ENCODE peak calls at places on chromosomes 2 and 18, in ten cellular contexts. One of them, this sample, is unnamed.

GRCh38 chr2:155600296-155600695 is 732.2 kb downstream of the NR4A2 start:
- DNase-seq in aorta: no peak
- DNase-seq in tibial artery: no peak
- DNase-seq in body of pancreas: no peak
- DNase-seq in left ventricle myocardium inferior: no peak
- DNase-seq in endothelial cell of umbilical vein: no peak
- DNase-seq in adipocyte: no peak
- DNase-seq in CD8-positive, alpha-beta T cell: no peak
- DNase-seq in naive thymus-derived CD4-positive, alpha-beta T cell: no peak
- DNase-seq in adrenal gland: no peak
- DNase-seq in this sample: no peak

GRCh38 chr2:48586433-48586832 is 31.2 kb upstream of the GTF2A1L start:
- DNase-seq in aorta: no peak
- DNase-seq in tibial artery: no peak
- DNase-seq in body of pancreas: no peak
- DNase-seq in left ventricle myocardium inferior: no peak
- DNase-seq in endothelial cell of umbilical vein: no peak
- DNase-seq in adipocyte: no peak
- DNase-seq in CD8-positive, alpha-beta T cell: no peak
- DNase-seq in naive thymus-derived CD4-positive, alpha-beta T cell: no peak
- DNase-seq in adrenal gland: no peak
- DNase-seq in this sample: no peak

GRCh38 chr2:187519419-187520120 is 34.7 kb downstream of the TFPI start:
- DNase-seq in aorta: no peak
- DNase-seq in tibial artery: no peak
- DNase-seq in body of pancreas: no peak
- DNase-seq in left ventricle myocardium inferior: no peak
- DNase-seq in endothelial cell of umbilical vein: no peak
- DNase-seq in adipocyte: no peak
- DNase-seq in CD8-positive, alpha-beta T cell: no peak
- DNase-seq in naive thymus-derived CD4-positive, alpha-beta T cell: no peak
- DNase-seq in adrenal gland: no peak
- DNase-seq in this sample: no peak

GRCh38 chr18:44096016-44096415 is 584.7 kb upstream of the SETBP1 start:
- DNase-seq in aorta: no peak
- DNase-seq in tibial artery: no peak
- DNase-seq in body of pancreas: no peak
- DNase-seq in left ventricle myocardium inferior: no peak
- DNase-seq in endothelial cell of umbilical vein: peak; percentile 37
- DNase-seq in adipocyte: no peak
- DNase-seq in CD8-positive, alpha-beta T cell: no peak
- DNase-seq in naive thymus-derived CD4-positive, alpha-beta T cell: no peak
- DNase-seq in adrenal gland: no peak
- DNase-seq in this sample: peak; percentile 7

GRCh38 chr2:20225294-20226151 is 593 bp upstream of the SDC1 start:
- DNase-seq in aorta: peak; percentile 79
- DNase-seq in tibial artery: peak; percentile 21
- DNase-seq in body of pancreas: peak; percentile 73
- DNase-seq in left ventricle myocardium inferior: peak; percentile 32
- DNase-seq in endothelial cell of umbilical vein: peak; percentile 60
- DNase-seq in adipocyte: peak; percentile 77
- DNase-seq in CD8-positive, alpha-beta T cell: no peak
- DNase-seq in naive thymus-derived CD4-positive, alpha-beta T cell: peak; percentile 58
- DNase-seq in adrenal gland: peak; percentile 74
- DNase-seq in this sample: peak; percentile 64

GRCh38 chr2:71326968-71327367 is 4.6 kb upstream of the ZNF638 start:
- DNase-seq in aorta: no peak
- DNase-seq in tibial artery: no peak
- DNase-seq in body of pancreas: no peak
- DNase-seq in left ventricle myocardium inferior: no peak
- DNase-seq in endothelial cell of umbilical vein: no peak
- DNase-seq in adipocyte: no peak
- DNase-seq in CD8-positive, alpha-beta T cell: no peak
- DNase-seq in naive thymus-derived CD4-positive, alpha-beta T cell: no peak
- DNase-seq in adrenal gland: no peak
- DNase-seq in this sample: no peak

GRCh38 chr2:109139002-109139401 is 10.0 kb downstream of the SH3RF3 start:
- DNase-seq in aorta: no peak
- DNase-seq in tibial artery: no peak
- DNase-seq in body of pancreas: no peak
- DNase-seq in left ventricle myocardium inferior: no peak
- DNase-seq in endothelial cell of umbilical vein: no peak
- DNase-seq in adipocyte: peak; percentile 53
- DNase-seq in CD8-positive, alpha-beta T cell: no peak
- DNase-seq in naive thymus-derived CD4-positive, alpha-beta T cell: no peak
- DNase-seq in adrenal gland: no peak
- DNase-seq in this sample: no peak

GRCh38 chr2:169285528-169285927 is 76.8 kb downstream of the LRP2 start:
- DNase-seq in aorta: no peak
- DNase-seq in tibial artery: no peak
- DNase-seq in body of pancreas: no peak
- DNase-seq in left ventricle myocardium inferior: no peak
- DNase-seq in endothelial cell of umbilical vein: no peak
- DNase-seq in adipocyte: no peak
- DNase-seq in CD8-positive, alpha-beta T cell: no peak
- DNase-seq in naive thymus-derived CD4-positive, alpha-beta T cell: no peak
- DNase-seq in adrenal gland: no peak
- DNase-seq in this sample: no peak

GRCh38 chr2:128306081-128306930 is 12.4 kb downstream of the HS6ST1 start:
- DNase-seq in aorta: peak; percentile 79
- DNase-seq in tibial artery: no peak
- DNase-seq in body of pancreas: peak; percentile 62
- DNase-seq in left ventricle myocardium inferior: peak; percentile 59
- DNase-seq in endothelial cell of umbilical vein: no peak
- DNase-seq in adipocyte: peak; percentile 69
- DNase-seq in CD8-positive, alpha-beta T cell: no peak
- DNase-seq in naive thymus-derived CD4-positive, alpha-beta T cell: no peak
- DNase-seq in adrenal gland: peak; percentile 51
- DNase-seq in this sample: peak; percentile 91

GRCh38 chr2:8267721-8268120 is 414.1 kb upstream of the ID2 start:
- DNase-seq in aorta: no peak
- DNase-seq in tibial artery: no peak
- DNase-seq in body of pancreas: no peak
- DNase-seq in left ventricle myocardium inferior: no peak
- DNase-seq in endothelial cell of umbilical vein: no peak
- DNase-seq in adipocyte: no peak
- DNase-seq in CD8-positive, alpha-beta T cell: no peak
- DNase-seq in naive thymus-derived CD4-positive, alpha-beta T cell: no peak
- DNase-seq in adrenal gland: no peak
- DNase-seq in this sample: no peak

GRCh38 chr2:71609441-71609840 is 156.1 kb downstream of the DYSF start:
- DNase-seq in aorta: peak; percentile 16
- DNase-seq in tibial artery: no peak
- DNase-seq in body of pancreas: peak; percentile 1
- DNase-seq in left ventricle myocardium inferior: no peak
- DNase-seq in endothelial cell of umbilical vein: no peak
- DNase-seq in adipocyte: peak; percentile 59
- DNase-seq in CD8-positive, alpha-beta T cell: no peak
- DNase-seq in naive thymus-derived CD4-positive, alpha-beta T cell: peak; percentile 7
- DNase-seq in adrenal gland: peak; percentile 58
- DNase-seq in this sample: peak; percentile 77

GRCh38 chr2:54573532-54573915 is 117.4 kb downstream of the SPTBN1 start:
- DNase-seq in aorta: no peak
- DNase-seq in tibial artery: no peak
- DNase-seq in body of pancreas: no peak
- DNase-seq in left ventricle myocardium inferior: no peak
- DNase-seq in endothelial cell of umbilical vein: no peak
- DNase-seq in adipocyte: no peak
- DNase-seq in CD8-positive, alpha-beta T cell: no peak
- DNase-seq in naive thymus-derived CD4-positive, alpha-beta T cell: no peak
- DNase-seq in adrenal gland: no peak
- DNase-seq in this sample: no peak

GRCh38 chr2:163682695-163683094 is 53.1 kb downstream of the FIGN start:
- DNase-seq in aorta: no peak
- DNase-seq in tibial artery: no peak
- DNase-seq in body of pancreas: no peak
- DNase-seq in left ventricle myocardium inferior: no peak
- DNase-seq in endothelial cell of umbilical vein: peak; percentile 66
- DNase-seq in adipocyte: peak; percentile 44
- DNase-seq in CD8-positive, alpha-beta T cell: no peak
- DNase-seq in naive thymus-derived CD4-positive, alpha-beta T cell: no peak
- DNase-seq in adrenal gland: no peak
- DNase-seq in this sample: peak; percentile 71

GRCh38 chr2:174247474-174248186 is 702 bp downstream of the OLA1 start:
- DNase-seq in aorta: no peak
- DNase-seq in tibial artery: no peak
- DNase-seq in body of pancreas: peak; percentile 49
- DNase-seq in left ventricle myocardium inferior: no peak
- DNase-seq in endothelial cell of umbilical vein: peak; percentile 11
- DNase-seq in adipocyte: no peak
- DNase-seq in CD8-positive, alpha-beta T cell: no peak
- DNase-seq in naive thymus-derived CD4-positive, alpha-beta T cell: no peak
- DNase-seq in adrenal gland: peak; percentile 47
- DNase-seq in this sample: peak; percentile 49

GRCh38 chr2:174240097-174240496 is 8.2 kb downstream of the OLA1 start:
- DNase-seq in aorta: no peak
- DNase-seq in tibial artery: no peak
- DNase-seq in body of pancreas: no peak
- DNase-seq in left ventricle myocardium inferior: no peak
- DNase-seq in endothelial cell of umbilical vein: no peak
- DNase-seq in adipocyte: no peak
- DNase-seq in CD8-positive, alpha-beta T cell: no peak
- DNase-seq in naive thymus-derived CD4-positive, alpha-beta T cell: no peak
- DNase-seq in adrenal gland: no peak
- DNase-seq in this sample: no peak

GRCh38 chr2:174245065-174245464 is 3.3 kb downstream of the OLA1 start:
- DNase-seq in aorta: no peak
- DNase-seq in tibial artery: no peak
- DNase-seq in body of pancreas: no peak
- DNase-seq in left ventricle myocardium inferior: no peak
- DNase-seq in endothelial cell of umbilical vein: no peak
- DNase-seq in adipocyte: no peak
- DNase-seq in CD8-positive, alpha-beta T cell: no peak
- DNase-seq in naive thymus-derived CD4-positive, alpha-beta T cell: no peak
- DNase-seq in adrenal gland: no peak
- DNase-seq in this sample: no peak

GRCh38 chr2:174246944-174247381 is 1.4 kb downstream of the OLA1 start:
- DNase-seq in aorta: no peak
- DNase-seq in tibial artery: no peak
- DNase-seq in body of pancreas: peak; percentile 16
- DNase-seq in left ventricle myocardium inferior: no peak
- DNase-seq in endothelial cell of umbilical vein: no peak
- DNase-seq in adipocyte: no peak
- DNase-seq in CD8-positive, alpha-beta T cell: no peak
- DNase-seq in naive thymus-derived CD4-positive, alpha-beta T cell: no peak
- DNase-seq in adrenal gland: no peak
- DNase-seq in this sample: no peak

DNA sequence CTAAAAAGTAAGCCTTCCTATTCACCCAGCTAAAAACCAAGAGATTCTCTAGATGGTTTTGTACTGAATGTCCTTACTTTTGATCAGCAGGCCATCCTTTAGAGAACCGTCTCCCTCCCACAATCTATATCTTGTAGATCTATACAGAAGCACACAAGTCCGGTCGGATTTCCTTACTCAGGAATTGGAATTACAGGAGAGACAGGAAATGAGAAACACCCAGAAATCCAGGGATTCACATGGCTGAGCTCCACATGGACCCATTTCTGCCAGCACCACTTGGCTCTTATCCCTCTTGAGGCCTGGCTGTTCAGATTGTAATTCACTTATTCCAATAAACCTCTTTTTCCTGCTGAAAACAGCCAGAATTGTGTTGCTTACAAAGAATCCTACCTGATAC is 4.5 kb downstream of the OLA1 start:
- DNase-seq in aorta: no peak
- DNase-seq in tibial artery: no peak
- DNase-seq in body of pancreas: no peak
- DNase-seq in left ventricle myocardium inferior: no peak
- DNase-seq in endothelial cell of umbilical vein: peak; percentile 17
- DNase-seq in adipocyte: no peak
- DNase-seq in CD8-positive, alpha-beta T cell: no peak
- DNase-seq in naive thymus-derived CD4-positive, alpha-beta T cell: no peak
- DNase-seq in adrenal gland: no peak
- DNase-seq in this sample: no peak
- H3K4me1 ChIP-seq in aorta: peaks cover 3% of the 10 kb centered on the region
- H3K4me1 ChIP-seq in tibial artery: peaks cover 20% of the 10 kb centered on the region
- H3K4me1 ChIP-seq in body of pancreas: peaks cover 22% of the 10 kb centered on the region
- H3K4me1 ChIP-seq in left ventricle myocardium inferior: peaks cover 23% of the 10 kb centered on the region
- H3K4me1 ChIP-seq in endothelial cell of umbilical vein: peaks cover 20% of the 10 kb centered on the region
- H3K4me1 ChIP-seq in adipocyte: peaks cover 14% of the 10 kb centered on the region
- H3K4me1 ChIP-seq in CD8-positive, alpha-beta T cell: peaks cover 6% of the 10 kb centered on the region
- H3K4me1 ChIP-seq in naive thymus-derived CD4-positive, alpha-beta T cell: peaks cover 6% of the 10 kb centered on the region
- H3K4me1 ChIP-seq in adrenal gland: peaks cover 6% of the 10 kb centered on the region
- H3K4me1 ChIP-seq in this sample: peaks cover 13% of the 10 kb centered on the region

GRCh38 chr2:149049142-149049541 is 10.6 kb downstream of the LYPD6B start:
- DNase-seq in aorta: no peak
- DNase-seq in tibial artery: no peak
- DNase-seq in body of pancreas: no peak
- DNase-seq in left ventricle myocardium inferior: no peak
- DNase-seq in endothelial cell of umbilical vein: no peak
- DNase-seq in adipocyte: no peak
- DNase-seq in CD8-positive, alpha-beta T cell: no peak
- DNase-seq in naive thymus-derived CD4-positive, alpha-beta T cell: no peak
- DNase-seq in adrenal gland: no peak
- DNase-seq in this sample: peak; percentile 74
- H3K4me1 ChIP-seq in aorta: no peaks in the 10 kb centered on the region
- H3K4me1 ChIP-seq in tibial artery: no peaks in the 10 kb centered on the region
- H3K4me1 ChIP-seq in body of pancreas: no peaks in the 10 kb centered on the region
- H3K4me1 ChIP-seq in left ventricle myocardium inferior: no peaks in the 10 kb centered on the region
- H3K4me1 ChIP-seq in endothelial cell of umbilical vein: no peaks in the 10 kb centered on the region
- H3K4me1 ChIP-seq in adipocyte: peaks cover 9% of the 10 kb centered on the region
- H3K4me1 ChIP-seq in CD8-positive, alpha-beta T cell: no peaks in the 10 kb centered on the region
- H3K4me1 ChIP-seq in naive thymus-derived CD4-positive, alpha-beta T cell: no peaks in the 10 kb centered on the region
- H3K4me1 ChIP-seq in adrenal gland: no peaks in the 10 kb centered on the region
- H3K4me1 ChIP-seq in this sample: peaks cover 21% of the 10 kb centered on the region

DNA sequence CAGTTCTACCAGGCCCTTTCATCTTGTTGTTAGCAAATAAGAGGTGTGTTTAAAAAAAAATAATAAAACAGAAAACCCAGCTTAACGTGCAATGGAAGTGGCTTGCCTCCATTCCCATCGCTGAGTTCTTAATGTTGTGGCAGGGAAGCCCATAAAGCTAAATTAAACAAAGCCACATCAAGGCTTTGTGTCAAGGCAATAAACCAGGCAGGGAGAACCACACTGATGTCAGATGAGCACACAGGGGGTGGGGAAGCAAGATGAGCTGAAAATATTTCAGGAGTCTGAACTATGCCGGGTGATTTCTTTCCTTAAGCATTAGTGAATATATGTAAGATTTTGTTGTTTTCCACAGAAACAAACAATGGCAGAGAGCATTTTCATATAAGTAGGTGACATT is 73.5 kb downstream of the PHLPP1 start:
- DNase-seq in aorta: no peak
- DNase-seq in tibial artery: no peak
- DNase-seq in body of pancreas: no peak
- DNase-seq in left ventricle myocardium inferior: no peak
- DNase-seq in endothelial cell of umbilical vein: no peak
- DNase-seq in adipocyte: peak; percentile 13
- DNase-seq in CD8-positive, alpha-beta T cell: no peak
- DNase-seq in naive thymus-derived CD4-positive, alpha-beta T cell: no peak
- DNase-seq in adrenal gland: no peak
- DNase-seq in this sample: no peak
- H3K4me1 ChIP-seq in aorta: peaks cover 2% of the 10 kb centered on the region
- H3K4me1 ChIP-seq in tibial artery: peaks cover 22% of the 10 kb centered on the region
- H3K4me1 ChIP-seq in body of pancreas: peaks cover 21% of the 10 kb centered on the region
- H3K4me1 ChIP-seq in left ventricle myocardium inferior: peaks cover 56% of the 10 kb centered on the region
- H3K4me1 ChIP-seq in endothelial cell of umbilical vein: no peaks in the 10 kb centered on the region
- H3K4me1 ChIP-seq in adipocyte: peaks cover 14% of the 10 kb centered on the region
- H3K4me1 ChIP-seq in CD8-positive, alpha-beta T cell: peaks cover 10% of the 10 kb centered on the region
- H3K4me1 ChIP-seq in naive thymus-derived CD4-positive, alpha-beta T cell: peaks cover 10% of the 10 kb centered on the region
- H3K4me1 ChIP-seq in adrenal gland: peaks cover 18% of the 10 kb centered on the region
- H3K4me1 ChIP-seq in this sample: peaks cover 34% of the 10 kb centered on the region

GRCh38 chr2:46170611-46171385 is 126.4 kb upstream of the EPAS1 start:
- DNase-seq in aorta: no peak
- DNase-seq in tibial artery: no peak
- DNase-seq in body of pancreas: no peak
- DNase-seq in left ventricle myocardium inferior: no peak
- DNase-seq in endothelial cell of umbilical vein: peak; percentile 82
- DNase-seq in adipocyte: no peak
- DNase-seq in CD8-positive, alpha-beta T cell: no peak
- DNase-seq in naive thymus-derived CD4-positive, alpha-beta T cell: no peak
- DNase-seq in adrenal gland: no peak
- DNase-seq in this sample: no peak
- H3K4me1 ChIP-seq in aorta: peaks cover 1% of the 10 kb centered on the region
- H3K4me1 ChIP-seq in tibial artery: peaks cover 29% of the 10 kb centered on the region
- H3K4me1 ChIP-seq in body of pancreas: no peaks in the 10 kb centered on the region
- H3K4me1 ChIP-seq in left ventricle myocardium inferior: peaks cover 22% of the 10 kb centered on the region
- H3K4me1 ChIP-seq in endothelial cell of umbilical vein: peaks cover 20% of the 10 kb centered on the region
- H3K4me1 ChIP-seq in adipocyte: peaks cover 23% of the 10 kb centered on the region
- H3K4me1 ChIP-seq in CD8-positive, alpha-beta T cell: no peaks in the 10 kb centered on the region
- H3K4me1 ChIP-seq in naive thymus-derived CD4-positive, alpha-beta T cell: no peaks in the 10 kb centered on the region
- H3K4me1 ChIP-seq in adrenal gland: no peaks in the 10 kb centered on the region
- H3K4me1 ChIP-seq in this sample: peaks cover 12% of the 10 kb centered on the region